ENCODE peak calls at places on chromosomes 2 and 18, in ten cellular contexts. One of them, this sample, is unnamed.

GRCh38 chr18:64037812-64038414 is 68.0 kb downstream of the SERPINB8 start:
- DNase-seq in stimulated activated naive CD4-positive, alpha-beta T cell: no peak
- DNase-seq in MCF 10A: peak; percentile 46
- DNase-seq in left lobe of liver: no peak
- DNase-seq in left cardiac atrium: no peak
- DNase-seq in RWPE1: peak; percentile 42
- DNase-seq in cardiac muscle cell: peak; percentile 60
- DNase-seq in mammary epithelial cell: peak; percentile 3
- DNase-seq in lung: no peak
- DNase-seq in breast epithelium: no peak
- DNase-seq in this sample: no peak

GRCh38 chr2:118850171-118850900 is 2.9 kb upstream of the EN1 start:
- DNase-seq in stimulated activated naive CD4-positive, alpha-beta T cell: no peak
- DNase-seq in MCF 10A: no peak
- DNase-seq in left lobe of liver: no peak
- DNase-seq in left cardiac atrium: no peak
- DNase-seq in RWPE1: no peak
- DNase-seq in cardiac muscle cell: no peak
- DNase-seq in mammary epithelial cell: no peak
- DNase-seq in lung: no peak
- DNase-seq in breast epithelium: no peak
- DNase-seq in this sample: no peak

GRCh38 chr2:158269143-158269542 is 167.5 kb downstream of the UPP2 start:
- DNase-seq in stimulated activated naive CD4-positive, alpha-beta T cell: no peak
- DNase-seq in MCF 10A: peak; percentile 8
- DNase-seq in left lobe of liver: no peak
- DNase-seq in left cardiac atrium: no peak
- DNase-seq in RWPE1: no peak
- DNase-seq in cardiac muscle cell: no peak
- DNase-seq in mammary epithelial cell: no peak
- DNase-seq in lung: no peak
- DNase-seq in breast epithelium: no peak
- DNase-seq in this sample: no peak

GRCh38 chr18:28065031-28065792 is 111.7 kb downstream of the CDH2 start:
- DNase-seq in stimulated activated naive CD4-positive, alpha-beta T cell: no peak
- DNase-seq in MCF 10A: no peak
- DNase-seq in left lobe of liver: no peak
- DNase-seq in left cardiac atrium: no peak
- DNase-seq in RWPE1: peak; percentile 11
- DNase-seq in cardiac muscle cell: peak; percentile 50
- DNase-seq in mammary epithelial cell: peak; percentile 47
- DNase-seq in lung: no peak
- DNase-seq in breast epithelium: no peak
- DNase-seq in this sample: no peak

GRCh38 chr2:215374642-215375466 is 61.0 kb downstream of the FN1 start:
- DNase-seq in stimulated activated naive CD4-positive, alpha-beta T cell: no peak
- DNase-seq in MCF 10A: no peak
- DNase-seq in left lobe of liver: no peak
- DNase-seq in left cardiac atrium: no peak
- DNase-seq in RWPE1: no peak
- DNase-seq in cardiac muscle cell: no peak
- DNase-seq in mammary epithelial cell: no peak
- DNase-seq in lung: no peak
- DNase-seq in breast epithelium: no peak
- DNase-seq in this sample: no peak

GRCh38 chr2:20381457-20381856 is 30.8 kb upstream of the PUM2 start:
- DNase-seq in stimulated activated naive CD4-positive, alpha-beta T cell: no peak
- DNase-seq in MCF 10A: peak; percentile 59
- DNase-seq in left lobe of liver: no peak
- DNase-seq in left cardiac atrium: no peak
- DNase-seq in RWPE1: no peak
- DNase-seq in cardiac muscle cell: peak; percentile 54
- DNase-seq in mammary epithelial cell: peak; percentile 36
- DNase-seq in lung: no peak
- DNase-seq in breast epithelium: no peak
- DNase-seq in this sample: no peak

GRCh38 chr2:981258-981657 is 30.6 kb downstream of the SNTG2 start:
- DNase-seq in stimulated activated naive CD4-positive, alpha-beta T cell: no peak
- DNase-seq in MCF 10A: no peak
- DNase-seq in left lobe of liver: no peak
- DNase-seq in left cardiac atrium: no peak
- DNase-seq in RWPE1: no peak
- DNase-seq in cardiac muscle cell: no peak
- DNase-seq in mammary epithelial cell: no peak
- DNase-seq in lung: no peak
- DNase-seq in breast epithelium: no peak
- DNase-seq in this sample: no peak

GRCh38 chr2:19648583-19648982 is 253.2 kb downstream of the TTC32 start:
- DNase-seq in stimulated activated naive CD4-positive, alpha-beta T cell: no peak
- DNase-seq in MCF 10A: peak; percentile 97
- DNase-seq in left lobe of liver: no peak
- DNase-seq in left cardiac atrium: peak; percentile 72
- DNase-seq in RWPE1: peak; percentile 90
- DNase-seq in cardiac muscle cell: no peak
- DNase-seq in mammary epithelial cell: peak; percentile 88
- DNase-seq in lung: no peak
- DNase-seq in breast epithelium: no peak
- DNase-seq in this sample: no peak

GRCh38 chr18:43793910-43794309 is 516.6 kb upstream of the SYT4 start:
- DNase-seq in stimulated activated naive CD4-positive, alpha-beta T cell: no peak
- DNase-seq in MCF 10A: no peak
- DNase-seq in left lobe of liver: no peak
- DNase-seq in left cardiac atrium: no peak
- DNase-seq in RWPE1: no peak
- DNase-seq in cardiac muscle cell: no peak
- DNase-seq in mammary epithelial cell: no peak
- DNase-seq in lung: no peak
- DNase-seq in breast epithelium: no peak
- DNase-seq in this sample: no peak

GRCh38 chr18:23719634-23720201 is 30.5 kb downstream of the LAMA3 start:
- DNase-seq in stimulated activated naive CD4-positive, alpha-beta T cell: no peak
- DNase-seq in MCF 10A: peak; percentile 92
- DNase-seq in left lobe of liver: no peak
- DNase-seq in left cardiac atrium: peak; percentile 39
- DNase-seq in RWPE1: peak; percentile 93
- DNase-seq in cardiac muscle cell: no peak
- DNase-seq in mammary epithelial cell: peak; percentile 97
- DNase-seq in lung: peak; percentile 61
- DNase-seq in breast epithelium: no peak
- DNase-seq in this sample: no peak

GRCh38 chr2:47321411-47322031 is 81.4 kb upstream of the MSH2 start:
- DNase-seq in stimulated activated naive CD4-positive, alpha-beta T cell: no peak
- DNase-seq in MCF 10A: no peak
- DNase-seq in left lobe of liver: no peak
- DNase-seq in left cardiac atrium: no peak
- DNase-seq in RWPE1: no peak
- DNase-seq in cardiac muscle cell: no peak
- DNase-seq in mammary epithelial cell: no peak
- DNase-seq in lung: no peak
- DNase-seq in breast epithelium: no peak
- DNase-seq in this sample: no peak

GRCh38 chr2:209358992-209359391 is 64.9 kb upstream of the MAP2 start:
- DNase-seq in stimulated activated naive CD4-positive, alpha-beta T cell: no peak
- DNase-seq in MCF 10A: no peak
- DNase-seq in left lobe of liver: no peak
- DNase-seq in left cardiac atrium: no peak
- DNase-seq in RWPE1: no peak
- DNase-seq in cardiac muscle cell: peak; percentile 17
- DNase-seq in mammary epithelial cell: no peak
- DNase-seq in lung: no peak
- DNase-seq in breast epithelium: no peak
- DNase-seq in this sample: no peak

GRCh38 chr2:235496239-235496621 is 2.4 kb downstream of the AGAP1 start:
- DNase-seq in stimulated activated naive CD4-positive, alpha-beta T cell: no peak
- DNase-seq in MCF 10A: peak; percentile 13
- DNase-seq in left lobe of liver: no peak
- DNase-seq in left cardiac atrium: no peak
- DNase-seq in RWPE1: peak; percentile 25
- DNase-seq in cardiac muscle cell: no peak
- DNase-seq in mammary epithelial cell: peak; percentile 23
- DNase-seq in lung: no peak
- DNase-seq in breast epithelium: no peak
- DNase-seq in this sample: no peak

GRCh38 chr18:10518595-10519273 is 7.1 kb upstream of the NAPG start:
- DNase-seq in stimulated activated naive CD4-positive, alpha-beta T cell: no peak
- DNase-seq in MCF 10A: no peak
- DNase-seq in left lobe of liver: no peak
- DNase-seq in left cardiac atrium: peak; percentile 64
- DNase-seq in RWPE1: no peak
- DNase-seq in cardiac muscle cell: peak; percentile 73
- DNase-seq in mammary epithelial cell: no peak
- DNase-seq in lung: no peak
- DNase-seq in breast epithelium: no peak
- DNase-seq in this sample: no peak

GRCh38 chr2:185857676-185858075 is 119.1 kb downstream of the FSIP2 start:
- DNase-seq in stimulated activated naive CD4-positive, alpha-beta T cell: no peak
- DNase-seq in MCF 10A: peak; percentile 2
- DNase-seq in left lobe of liver: no peak
- DNase-seq in left cardiac atrium: no peak
- DNase-seq in RWPE1: no peak
- DNase-seq in cardiac muscle cell: no peak
- DNase-seq in mammary epithelial cell: peak; percentile 61
- DNase-seq in lung: no peak
- DNase-seq in breast epithelium: no peak
- DNase-seq in this sample: no peak

GRCh38 chr2:118202707-118203303 is 114.5 kb downstream of the INSIG2 start:
- DNase-seq in stimulated activated naive CD4-positive, alpha-beta T cell: peak; percentile 18
- DNase-seq in MCF 10A: peak; percentile 56
- DNase-seq in left lobe of liver: no peak
- DNase-seq in left cardiac atrium: peak; percentile 37
- DNase-seq in RWPE1: peak; percentile 48
- DNase-seq in cardiac muscle cell: peak; percentile 78
- DNase-seq in mammary epithelial cell: peak; percentile 22
- DNase-seq in lung: peak; percentile 36
- DNase-seq in breast epithelium: no peak
- DNase-seq in this sample: peak; percentile 29

GRCh38 chr2:100988630-100989417 is 13.3 kb upstream of the RPL31 start:
- DNase-seq in stimulated activated naive CD4-positive, alpha-beta T cell: no peak
- DNase-seq in MCF 10A: no peak
- DNase-seq in left lobe of liver: no peak
- DNase-seq in left cardiac atrium: no peak
- DNase-seq in RWPE1: no peak
- DNase-seq in cardiac muscle cell: no peak
- DNase-seq in mammary epithelial cell: no peak
- DNase-seq in lung: no peak
- DNase-seq in breast epithelium: no peak
- DNase-seq in this sample: no peak

GRCh38 chr2:38386377-38386776 is 9.3 kb upstream of the ATL2 start:
- DNase-seq in stimulated activated naive CD4-positive, alpha-beta T cell: no peak
- DNase-seq in MCF 10A: peak; percentile 35
- DNase-seq in left lobe of liver: no peak
- DNase-seq in left cardiac atrium: no peak
- DNase-seq in RWPE1: peak; percentile 28
- DNase-seq in cardiac muscle cell: no peak
- DNase-seq in mammary epithelial cell: peak; percentile 70
- DNase-seq in lung: no peak
- DNase-seq in breast epithelium: no peak
- DNase-seq in this sample: no peak

GRCh38 chr2:226795281-226796011 is 4.2 kb downstream of the IRS1 start:
- DNase-seq in stimulated activated naive CD4-positive, alpha-beta T cell: no peak
- DNase-seq in MCF 10A: no peak
- DNase-seq in left lobe of liver: peak; percentile 72
- DNase-seq in left cardiac atrium: peak; percentile 35
- DNase-seq in RWPE1: peak; percentile 14
- DNase-seq in cardiac muscle cell: no peak
- DNase-seq in mammary epithelial cell: peak; percentile 48
- DNase-seq in lung: no peak
- DNase-seq in breast epithelium: peak; percentile 58
- DNase-seq in this sample: no peak

GRCh38 chr18:54215069-54215468 is 9.4 kb downstream of the MBD2 start:
- DNase-seq in stimulated activated naive CD4-positive, alpha-beta T cell: no peak
- DNase-seq in MCF 10A: no peak
- DNase-seq in left lobe of liver: no peak
- DNase-seq in left cardiac atrium: no peak
- DNase-seq in RWPE1: no peak
- DNase-seq in cardiac muscle cell: no peak
- DNase-seq in mammary epithelial cell: peak; percentile 17
- DNase-seq in lung: no peak
- DNase-seq in breast epithelium: no peak
- DNase-seq in this sample: no peak

GRCh38 chr2:78646533-78646932 is 379.0 kb upstream of the REG3G start:
- DNase-seq in stimulated activated naive CD4-positive, alpha-beta T cell: no peak
- DNase-seq in MCF 10A: no peak
- DNase-seq in left lobe of liver: no peak
- DNase-seq in left cardiac atrium: no peak
- DNase-seq in RWPE1: no peak
- DNase-seq in cardiac muscle cell: no peak
- DNase-seq in mammary epithelial cell: no peak
- DNase-seq in lung: no peak
- DNase-seq in breast epithelium: no peak
- DNase-seq in this sample: no peak

GRCh38 chr2:51695531-51695930 is 663.6 kb upstream of the NRXN1 start:
- DNase-seq in stimulated activated naive CD4-positive, alpha-beta T cell: no peak
- DNase-seq in MCF 10A: no peak
- DNase-seq in left lobe of liver: no peak
- DNase-seq in left cardiac atrium: no peak
- DNase-seq in RWPE1: no peak
- DNase-seq in cardiac muscle cell: no peak
- DNase-seq in mammary epithelial cell: no peak
- DNase-seq in lung: no peak
- DNase-seq in breast epithelium: no peak
- DNase-seq in this sample: no peak

GRCh38 chr2:105072039-105072438 is 34.2 kb downstream of the MRPS9 start:
- DNase-seq in stimulated activated naive CD4-positive, alpha-beta T cell: no peak
- DNase-seq in MCF 10A: no peak
- DNase-seq in left lobe of liver: no peak
- DNase-seq in left cardiac atrium: no peak
- DNase-seq in RWPE1: no peak
- DNase-seq in cardiac muscle cell: no peak
- DNase-seq in mammary epithelial cell: no peak
- DNase-seq in lung: no peak
- DNase-seq in breast epithelium: no peak
- DNase-seq in this sample: no peak

GRCh38 chr18:65567372-65567771 is 183.4 kb upstream of the CDH7 start:
- DNase-seq in stimulated activated naive CD4-positive, alpha-beta T cell: no peak
- DNase-seq in MCF 10A: peak; percentile 43
- DNase-seq in left lobe of liver: no peak
- DNase-seq in left cardiac atrium: no peak
- DNase-seq in RWPE1: peak; percentile 6
- DNase-seq in cardiac muscle cell: peak; percentile 38
- DNase-seq in mammary epithelial cell: no peak
- DNase-seq in lung: no peak
- DNase-seq in breast epithelium: no peak
- DNase-seq in this sample: no peak

GRCh38 chr2:151525872-151526271 is 116.2 kb downstream of the RIF1 start:
- DNase-seq in stimulated activated naive CD4-positive, alpha-beta T cell: no peak
- DNase-seq in MCF 10A: no peak
- DNase-seq in left lobe of liver: no peak
- DNase-seq in left cardiac atrium: no peak
- DNase-seq in RWPE1: no peak
- DNase-seq in cardiac muscle cell: no peak
- DNase-seq in mammary epithelial cell: no peak
- DNase-seq in lung: no peak
- DNase-seq in breast epithelium: no peak
- DNase-seq in this sample: no peak

GRCh38 chr2:130871843-130872242 is 35.1 kb downstream of the ARHGEF4 start:
- DNase-seq in stimulated activated naive CD4-positive, alpha-beta T cell: no peak
- DNase-seq in MCF 10A: no peak
- DNase-seq in left lobe of liver: no peak
- DNase-seq in left cardiac atrium: no peak
- DNase-seq in RWPE1: no peak
- DNase-seq in cardiac muscle cell: no peak
- DNase-seq in mammary epithelial cell: no peak
- DNase-seq in lung: no peak
- DNase-seq in breast epithelium: no peak
- DNase-seq in this sample: no peak

GRCh38 chr2:173568054-173568453 is 213.4 kb downstream of the CDCA7 start:
- DNase-seq in stimulated activated naive CD4-positive, alpha-beta T cell: no peak
- DNase-seq in MCF 10A: peak; percentile 52
- DNase-seq in left lobe of liver: no peak
- DNase-seq in left cardiac atrium: no peak
- DNase-seq in RWPE1: no peak
- DNase-seq in cardiac muscle cell: peak; percentile 72
- DNase-seq in mammary epithelial cell: no peak
- DNase-seq in lung: no peak
- DNase-seq in breast epithelium: no peak
- DNase-seq in this sample: no peak

GRCh38 chr2:180960982-180961381 is 19.4 kb upstream of the UBE2E3 start:
- DNase-seq in stimulated activated naive CD4-positive, alpha-beta T cell: no peak
- DNase-seq in MCF 10A: no peak
- DNase-seq in left lobe of liver: no peak
- DNase-seq in left cardiac atrium: no peak
- DNase-seq in RWPE1: no peak
- DNase-seq in cardiac muscle cell: no peak
- DNase-seq in mammary epithelial cell: no peak
- DNase-seq in lung: no peak
- DNase-seq in breast epithelium: no peak
- DNase-seq in this sample: no peak

This sample was measured in T follicular helper cell.